ENCODE peak calls at places on chromosome 16, in ten cellular contexts. One of them, this sample, is unnamed.

GRCh38 chr16:53219795-53220194 is 165.0 kb downstream of the CHD9 start:
- DNase-seq in glutamatergic neuron: no peak
- DNase-seq in left ventricle myocardium inferior: no peak
- DNase-seq in mucosa of descending colon: no peak
- DNase-seq in LNCaP clone FGC: no peak
- DNase-seq in heart right ventricle: no peak
- DNase-seq in cardiac fibroblast: peak
- DNase-seq in HL-60: no peak
- DNase-seq in Calu3: no peak
- DNase-seq in progenitor cell of endocrine pancreas: no peak
- DNase-seq in this sample: no peak

GRCh38 chr16:25700547-25700946 is 8.8 kb downstream of the HS3ST4 start:
- DNase-seq in glutamatergic neuron: no peak
- DNase-seq in left ventricle myocardium inferior: no peak
- DNase-seq in mucosa of descending colon: no peak
- DNase-seq in LNCaP clone FGC: no peak
- DNase-seq in heart right ventricle: no peak
- DNase-seq in cardiac fibroblast: no peak
- DNase-seq in HL-60: no peak
- DNase-seq in Calu3: no peak
- DNase-seq in progenitor cell of endocrine pancreas: no peak
- DNase-seq in this sample: no peak

GRCh38 chr16:3045758-3046505 is 429 bp upstream of the MMP25 start:
- DNase-seq in glutamatergic neuron: peak
- DNase-seq in left ventricle myocardium inferior: no peak
- DNase-seq in mucosa of descending colon: no peak
- DNase-seq in LNCaP clone FGC: no peak
- DNase-seq in heart right ventricle: no peak
- DNase-seq in cardiac fibroblast: no peak
- DNase-seq in HL-60: peak
- DNase-seq in Calu3: no peak
- DNase-seq in progenitor cell of endocrine pancreas: no peak
- DNase-seq in this sample: peak

GRCh38 chr16:52318259-52319008 is 228.5 kb downstream of the TOX3 start:
- DNase-seq in glutamatergic neuron: no peak
- DNase-seq in left ventricle myocardium inferior: no peak
- DNase-seq in mucosa of descending colon: no peak
- DNase-seq in LNCaP clone FGC: no peak
- DNase-seq in heart right ventricle: no peak
- DNase-seq in cardiac fibroblast: no peak
- DNase-seq in HL-60: no peak
- DNase-seq in Calu3: no peak
- DNase-seq in progenitor cell of endocrine pancreas: no peak
- DNase-seq in this sample: no peak

GRCh38 chr16:15482068-15482747 is 47.8 kb downstream of the BMERB1 start:
- DNase-seq in glutamatergic neuron: peak
- DNase-seq in left ventricle myocardium inferior: peak
- DNase-seq in mucosa of descending colon: peak
- DNase-seq in LNCaP clone FGC: peak
- DNase-seq in heart right ventricle: no peak
- DNase-seq in cardiac fibroblast: peak
- DNase-seq in HL-60: no peak
- DNase-seq in Calu3: peak
- DNase-seq in progenitor cell of endocrine pancreas: no peak
- DNase-seq in this sample: no peak

GRCh38 chr16:89248196-89249005 is 30.9 kb downstream of the ZNF778 start:
- DNase-seq in glutamatergic neuron: no peak
- DNase-seq in left ventricle myocardium inferior: no peak
- DNase-seq in mucosa of descending colon: peak
- DNase-seq in LNCaP clone FGC: no peak
- DNase-seq in heart right ventricle: no peak
- DNase-seq in cardiac fibroblast: no peak
- DNase-seq in HL-60: no peak
- DNase-seq in Calu3: no peak
- DNase-seq in progenitor cell of endocrine pancreas: no peak
- DNase-seq in this sample: no peak

GRCh38 chr16:55842369-55843104 is 9.6 kb upstream of the CES1 start:
- DNase-seq in glutamatergic neuron: no peak
- DNase-seq in left ventricle myocardium inferior: no peak
- DNase-seq in mucosa of descending colon: no peak
- DNase-seq in LNCaP clone FGC: peak
- DNase-seq in heart right ventricle: no peak
- DNase-seq in cardiac fibroblast: peak
- DNase-seq in HL-60: peak
- DNase-seq in Calu3: peak
- DNase-seq in progenitor cell of endocrine pancreas: no peak
- DNase-seq in this sample: peak

GRCh38 chr16:89345663-89346150 is 128.2 kb downstream of the ZNF778 start:
- DNase-seq in glutamatergic neuron: no peak
- DNase-seq in left ventricle myocardium inferior: no peak
- DNase-seq in mucosa of descending colon: no peak
- DNase-seq in LNCaP clone FGC: peak
- DNase-seq in heart right ventricle: no peak
- DNase-seq in cardiac fibroblast: no peak
- DNase-seq in HL-60: no peak
- DNase-seq in Calu3: no peak
- DNase-seq in progenitor cell of endocrine pancreas: no peak
- DNase-seq in this sample: no peak

DNA sequence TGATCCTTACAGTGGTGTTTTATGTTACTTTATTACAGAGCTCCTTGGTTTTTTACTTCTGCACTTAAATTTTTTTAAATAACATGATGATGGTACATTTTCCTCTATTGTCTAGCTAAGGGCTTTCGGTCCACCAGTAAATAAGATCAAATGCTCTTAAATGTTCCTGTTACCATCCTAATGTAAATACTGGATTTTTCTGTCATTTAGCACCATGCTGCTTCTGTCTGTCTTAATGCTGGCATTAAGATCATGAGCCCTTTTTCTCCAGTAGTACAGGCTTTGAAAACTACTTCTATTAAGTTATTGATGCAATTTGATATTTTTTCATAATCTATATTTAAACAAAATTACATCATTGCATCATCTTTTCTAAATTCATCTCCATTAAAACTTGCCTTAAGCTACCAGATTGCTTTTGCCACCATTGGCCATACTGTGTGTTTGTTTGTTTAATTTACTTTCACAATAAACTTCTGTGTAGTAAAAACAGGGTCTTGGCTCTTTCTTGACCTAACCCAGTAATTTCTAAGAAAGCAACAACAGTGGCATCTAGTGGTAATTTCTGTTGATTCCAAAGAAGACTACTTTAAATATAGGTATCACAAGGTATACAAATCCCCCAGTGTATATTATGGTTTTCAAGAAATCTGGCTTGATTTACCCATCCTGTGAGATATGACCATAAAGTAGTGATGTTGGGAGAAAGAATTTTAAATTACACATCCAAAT is 9.0 kb upstream of the PHAF1 start:
- DNase-seq in glutamatergic neuron: no peak
- DNase-seq in left ventricle myocardium inferior: no peak
- DNase-seq in mucosa of descending colon: no peak
- DNase-seq in LNCaP clone FGC: no peak
- DNase-seq in heart right ventricle: no peak
- DNase-seq in cardiac fibroblast: peak
- DNase-seq in HL-60: no peak
- DNase-seq in Calu3: no peak
- DNase-seq in progenitor cell of endocrine pancreas: no peak
- DNase-seq in this sample: peak
- TF ChIP-seq CTCF in glutamatergic neuron: no peak
- TF ChIP-seq CTCF in left ventricle myocardium inferior: peak
- TF ChIP-seq CTCF in mucosa of descending colon: no peak
- TF ChIP-seq CTCF in LNCaP clone FGC: peak
- TF ChIP-seq CTCF in heart right ventricle: no peak
- TF ChIP-seq CTCF in cardiac fibroblast: peak
- TF ChIP-seq CTCF in HL-60: peak
- TF ChIP-seq CTCF in Calu3: no peak
- TF ChIP-seq CTCF in progenitor cell of endocrine pancreas: peak
- TF ChIP-seq CTCF in this sample: peak

GRCh38 chr16:64475627-64476351 is 646.1 kb downstream of the CDH11 start:
- DNase-seq in glutamatergic neuron: no peak
- DNase-seq in left ventricle myocardium inferior: no peak
- DNase-seq in mucosa of descending colon: no peak
- DNase-seq in LNCaP clone FGC: no peak
- DNase-seq in heart right ventricle: no peak
- DNase-seq in cardiac fibroblast: peak
- DNase-seq in HL-60: no peak
- DNase-seq in Calu3: no peak
- DNase-seq in progenitor cell of endocrine pancreas: no peak
- DNase-seq in this sample: no peak

GRCh38 chr16:64468515-64469090 is 653.3 kb downstream of the CDH11 start:
- DNase-seq in glutamatergic neuron: no peak
- DNase-seq in left ventricle myocardium inferior: no peak
- DNase-seq in mucosa of descending colon: no peak
- DNase-seq in LNCaP clone FGC: no peak
- DNase-seq in heart right ventricle: no peak
- DNase-seq in cardiac fibroblast: no peak
- DNase-seq in HL-60: no peak
- DNase-seq in Calu3: no peak
- DNase-seq in progenitor cell of endocrine pancreas: no peak
- DNase-seq in this sample: no peak

GRCh38 chr16:64469351-64469750 is 652.5 kb downstream of the CDH11 start:
- DNase-seq in glutamatergic neuron: no peak
- DNase-seq in left ventricle myocardium inferior: no peak
- DNase-seq in mucosa of descending colon: no peak
- DNase-seq in LNCaP clone FGC: no peak
- DNase-seq in heart right ventricle: no peak
- DNase-seq in cardiac fibroblast: no peak
- DNase-seq in HL-60: no peak
- DNase-seq in Calu3: no peak
- DNase-seq in progenitor cell of endocrine pancreas: no peak
- DNase-seq in this sample: no peak

GRCh38 chr16:64470916-64471315 is 650.9 kb downstream of the CDH11 start:
- DNase-seq in glutamatergic neuron: no peak
- DNase-seq in left ventricle myocardium inferior: no peak
- DNase-seq in mucosa of descending colon: no peak
- DNase-seq in LNCaP clone FGC: no peak
- DNase-seq in heart right ventricle: no peak
- DNase-seq in cardiac fibroblast: no peak
- DNase-seq in HL-60: no peak
- DNase-seq in Calu3: no peak
- DNase-seq in progenitor cell of endocrine pancreas: no peak
- DNase-seq in this sample: no peak

GRCh38 chr16:64469906-64470702 is 651.8 kb downstream of the CDH11 start:
- DNase-seq in glutamatergic neuron: no peak
- DNase-seq in left ventricle myocardium inferior: peak
- DNase-seq in mucosa of descending colon: no peak
- DNase-seq in LNCaP clone FGC: no peak
- DNase-seq in heart right ventricle: peak
- DNase-seq in cardiac fibroblast: peak
- DNase-seq in HL-60: no peak
- DNase-seq in Calu3: no peak
- DNase-seq in progenitor cell of endocrine pancreas: no peak
- DNase-seq in this sample: no peak
- TF ChIP-seq CTCF in glutamatergic neuron: no peak
- TF ChIP-seq CTCF in left ventricle myocardium inferior: peak
- TF ChIP-seq CTCF in mucosa of descending colon: no peak
- TF ChIP-seq CTCF in LNCaP clone FGC: no peak
- TF ChIP-seq CTCF in heart right ventricle: no peak
- TF ChIP-seq CTCF in cardiac fibroblast: peak
- TF ChIP-seq CTCF in HL-60: no peak
- TF ChIP-seq CTCF in Calu3: no peak
- TF ChIP-seq CTCF in progenitor cell of endocrine pancreas: no peak
- TF ChIP-seq CTCF in this sample: no peak

GRCh38 chr16:67173808-67174705 is 3.7 kb downstream of the NOL3 start:
- DNase-seq in glutamatergic neuron: peak
- DNase-seq in left ventricle myocardium inferior: peak
- DNase-seq in mucosa of descending colon: peak
- DNase-seq in LNCaP clone FGC: peak
- DNase-seq in heart right ventricle: peak
- DNase-seq in cardiac fibroblast: peak
- DNase-seq in HL-60: peak
- DNase-seq in Calu3: peak
- DNase-seq in progenitor cell of endocrine pancreas: peak
- DNase-seq in this sample: peak
- TF ChIP-seq CTCF in glutamatergic neuron: no peak
- TF ChIP-seq CTCF in left ventricle myocardium inferior: peak
- TF ChIP-seq CTCF in mucosa of descending colon: peak
- TF ChIP-seq CTCF in LNCaP clone FGC: peak
- TF ChIP-seq CTCF in heart right ventricle: no peak
- TF ChIP-seq CTCF in cardiac fibroblast: peak
- TF ChIP-seq CTCF in HL-60: no peak
- TF ChIP-seq CTCF in Calu3: no peak
- TF ChIP-seq CTCF in progenitor cell of endocrine pancreas: peak
- TF ChIP-seq CTCF in this sample: no peak

GRCh38 chr16:86831366-86831765 is 253.0 kb downstream of the FOXL1 start:
- DNase-seq in glutamatergic neuron: no peak
- DNase-seq in left ventricle myocardium inferior: no peak
- DNase-seq in mucosa of descending colon: no peak
- DNase-seq in LNCaP clone FGC: no peak
- DNase-seq in heart right ventricle: no peak
- DNase-seq in cardiac fibroblast: no peak
- DNase-seq in HL-60: no peak
- DNase-seq in Calu3: no peak
- DNase-seq in progenitor cell of endocrine pancreas: no peak
- DNase-seq in this sample: no peak

GRCh38 chr16:86833136-86833535 is 254.8 kb downstream of the FOXL1 start:
- DNase-seq in glutamatergic neuron: no peak
- DNase-seq in left ventricle myocardium inferior: no peak
- DNase-seq in mucosa of descending colon: no peak
- DNase-seq in LNCaP clone FGC: no peak
- DNase-seq in heart right ventricle: no peak
- DNase-seq in cardiac fibroblast: peak
- DNase-seq in HL-60: no peak
- DNase-seq in Calu3: no peak
- DNase-seq in progenitor cell of endocrine pancreas: no peak
- DNase-seq in this sample: no peak

GRCh38 chr16:86836503-86837125 is 258.3 kb downstream of the FOXL1 start:
- DNase-seq in glutamatergic neuron: no peak
- DNase-seq in left ventricle myocardium inferior: no peak
- DNase-seq in mucosa of descending colon: no peak
- DNase-seq in LNCaP clone FGC: no peak
- DNase-seq in heart right ventricle: no peak
- DNase-seq in cardiac fibroblast: peak
- DNase-seq in HL-60: no peak
- DNase-seq in Calu3: no peak
- DNase-seq in progenitor cell of endocrine pancreas: no peak
- DNase-seq in this sample: no peak

GRCh38 chr16:86835981-86836380 is 257.6 kb downstream of the FOXL1 start:
- DNase-seq in glutamatergic neuron: no peak
- DNase-seq in left ventricle myocardium inferior: no peak
- DNase-seq in mucosa of descending colon: no peak
- DNase-seq in LNCaP clone FGC: no peak
- DNase-seq in heart right ventricle: no peak
- DNase-seq in cardiac fibroblast: no peak
- DNase-seq in HL-60: no peak
- DNase-seq in Calu3: no peak
- DNase-seq in progenitor cell of endocrine pancreas: no peak
- DNase-seq in this sample: no peak

DNA sequence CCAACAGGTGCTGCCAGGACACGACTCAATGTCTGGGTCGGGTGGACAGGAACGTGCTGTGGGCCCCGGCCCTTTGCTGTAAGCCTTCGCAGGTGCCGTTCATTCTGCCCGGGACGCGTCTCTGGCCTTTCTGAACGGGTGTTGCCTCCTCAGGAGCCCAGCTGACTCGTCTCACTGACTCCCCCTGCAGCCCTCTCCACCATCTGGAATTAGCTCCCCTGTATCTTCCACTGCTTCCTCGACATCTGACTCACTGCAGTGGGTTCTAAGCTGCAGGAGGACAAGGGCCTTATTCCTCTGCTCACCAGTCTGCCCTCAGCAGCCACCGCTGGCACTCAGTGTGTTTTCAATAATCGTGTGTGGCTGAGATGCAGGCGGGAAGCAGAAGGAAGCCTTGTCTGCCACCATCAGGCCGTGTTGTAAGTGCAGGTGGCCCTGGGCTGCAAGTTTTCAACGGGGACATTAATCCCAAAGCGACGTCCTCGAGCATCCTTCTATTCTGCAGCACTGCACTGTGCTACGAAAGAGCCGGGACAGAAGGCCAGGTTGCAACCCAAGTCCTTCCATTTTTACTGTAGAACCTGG is 256.2 kb downstream of the FOXL1 start:
- DNase-seq in glutamatergic neuron: no peak
- DNase-seq in left ventricle myocardium inferior: no peak
- DNase-seq in mucosa of descending colon: no peak
- DNase-seq in LNCaP clone FGC: no peak
- DNase-seq in heart right ventricle: peak
- DNase-seq in cardiac fibroblast: peak
- DNase-seq in HL-60: no peak
- DNase-seq in Calu3: peak
- DNase-seq in progenitor cell of endocrine pancreas: no peak
- DNase-seq in this sample: no peak
- TF ChIP-seq CTCF in glutamatergic neuron: no peak
- TF ChIP-seq CTCF in left ventricle myocardium inferior: no peak
- TF ChIP-seq CTCF in mucosa of descending colon: no peak
- TF ChIP-seq CTCF in LNCaP clone FGC: peak
- TF ChIP-seq CTCF in heart right ventricle: no peak
- TF ChIP-seq CTCF in cardiac fibroblast: peak
- TF ChIP-seq CTCF in HL-60: no peak
- TF ChIP-seq CTCF in Calu3: peak
- TF ChIP-seq CTCF in progenitor cell of endocrine pancreas: peak
- TF ChIP-seq CTCF in this sample: no peak

This sample was measured in GM13977.